ENCODE peak calls at places on chromosomes 11 and 22, in five cellular contexts. K is brain pericyte; G is stromal cell of bone marrow; X is CD8-positive, alpha-beta T cell; D is RPMI8226. A is an unnamed sample.

GRCh38 chr11:12482839-12483238 is 105.5 kb downstream of the PARVA start:
- DNase-seq in K (no peak), G (no peak), X (no peak), D (no peak), A (no peak)

GRCh38 chr11:117299351-117300300 is 8.5 kb downstream of the BACE1-AS start:
- DNase-seq in K (no peak), G (no peak), X (no peak), D (no peak), A (no peak)

GRCh38 chr22:39215430-39216142 is 29.2 kb downstream of the PDGFB start:
- DNase-seq in K (no peak), G (no peak), X (no peak), D (no peak), A (peak; percentile 24)

GRCh38 chr11:69540118-69541000 is 58.9 kb downstream of the LINC01488 start:
- DNase-seq in K (no peak), G (no peak), X (no peak), D (no peak), A (no peak)

GRCh38 chr11:94130589-94131362 is 2.1 kb downstream of the PANX1 start:
- DNase-seq in K (no peak), G (peak; percentile 93), X (no peak), D (no peak), A (no peak)

GRCh38 chr22:21823740-21824438 is 43.6 kb downstream of the MAPK1 start:
- DNase-seq in K (no peak), G (no peak), X (no peak), D (no peak), A (no peak)

GRCh38 chr22:38789606-38790005 is 4.3 kb downstream of the DNAL4 start:
- DNase-seq in K (no peak), G (no peak), X (no peak), D (no peak), A (no peak)

GRCh38 chr11:20113147-20113435 is 47.2 kb downstream of the DBX1 start:
- DNase-seq in K (no peak), G (no peak), X (no peak), D (no peak), A (no peak)

GRCh38 chr11:110366234-110366633 is 63.5 kb upstream of the FDX1 start:
- DNase-seq in K (no peak), G (no peak), X (no peak), D (peak; percentile 45), A (no peak)

GRCh38 chr11:6498121-6498520 is 1.0 kb downstream of the DNHD1 start:
- DNase-seq in K (no peak), G (peak; percentile 69), X (no peak), D (no peak), A (no peak)

GRCh38 chr11:126034026-126034822 is 28.4 kb downstream of the CDON start:
- DNase-seq in K (no peak), G (no peak), X (no peak), D (no peak), A (no peak)

GRCh38 chr11:78039919-78040671 is 17.0 kb upstream of the KCTD14 start:
- DNase-seq in K (no peak), G (peak; percentile 76), X (no peak), D (peak; percentile 96), A (peak; percentile 54)

GRCh38 chr11:46389450-46390330 is 1.9 kb downstream of the CHRM4 start:
- DNase-seq in K (no peak), G (no peak), X (peak; percentile 28), D (peak; percentile 61), A (peak; percentile 68)

GRCh38 chr11:33403344-33403743 is 146.2 kb downstream of the HIPK3 start:
- DNase-seq in K (no peak), G (no peak), X (no peak), D (no peak), A (no peak)

GRCh38 chr11:91800208-91800914 is 424.3 kb upstream of the FAT3 start:
- DNase-seq in K (no peak), G (no peak), X (no peak), D (no peak), A (no peak)

GRCh38 chr22:23067023-23067650 is 3.2 kb upstream of the GNAZ start:
- DNase-seq in K (no peak), G (no peak), X (no peak), D (no peak), A (peak; percentile 20)

GRCh38 chr11:62713343-62713742 is 5.9 kb downstream of the GNG3 start:
- DNase-seq in K (no peak), G (no peak), X (no peak), D (no peak), A (no peak)

GRCh38 chr22:16932577-16932976 is 75.4 kb downstream of the GAB4 start:
- DNase-seq in K (no peak), G (no peak), X (no peak), D (no peak), A (no peak)

GRCh38 chr11:100684101-100685065 is 2.7 kb upstream of the ARHGAP42 start:
- DNase-seq in K (no peak), G (no peak), X (no peak), D (no peak), A (no peak)

GRCh38 chr11:27390959-27391326 is 27.9 kb upstream of the CCDC34 start:
- DNase-seq in K (no peak), G (peak; percentile 52), X (no peak), D (no peak), A (no peak)

GRCh38 chr11:28110108-28110838 is 2.1 kb downstream of the METTL15 start:
- DNase-seq in K (no peak), G (peak; percentile 55), X (peak; percentile 40), D (peak; percentile 65), A (peak; percentile 52)

GRCh38 chr11:70712471-70712870 is 314.1 kb downstream of the CTTN start:
- DNase-seq in K (no peak), G (no peak), X (no peak), D (peak; percentile 50), A (no peak)

GRCh38 chr11:46649180-46649738 is 31.9 kb downstream of the ATG13 start:
- DNase-seq in K (peak; percentile 89), G (peak; percentile 94), X (no peak), D (no peak), A (no peak)

GRCh38 chr11:69822676-69823494 is 3.7 kb upstream of the FGF3 start:
- DNase-seq in K (no peak), G (no peak), X (no peak), D (no peak), A (no peak)

GRCh38 chr22:43625242-43625641 is 186.9 kb downstream of the EFCAB6 start:
- DNase-seq in K (no peak), G (no peak), X (no peak), D (no peak), A (no peak)